ENCODE peak calls at places on chromosomes 5 and 9, in four cellular contexts. L is astrocyte of the spinal cord; Q is activated CD8-positive, alpha-beta T cell treated with anti-CD3 and anti-CD28 coated beads for 36 hours; F is glutamatergic neuron. P is an unnamed sample.

GRCh38 chr9:88092699-88093359 is 45.4 kb downstream of the SPATA31C2 start:
- DNase-seq in L (no peak), Q (no peak), F (peak; percentile 36), P (no peak)

GRCh38 chr9:30243467-30243866 is 2141.0 kb upstream of the ACO1 start:
- DNase-seq in L (no peak), Q (no peak), F (no peak), P (no peak)

GRCh38 chr9:94945191-94946144 is 219.0 kb downstream of the AOPEP start:
- DNase-seq in L (peak; percentile 86), Q (no peak), F (no peak), P (no peak)

GRCh38 chr5:176650354-176650884 is 3.1 kb downstream of the TSPAN17 start:
- DNase-seq in L (no peak), Q (no peak), F (no peak), P (no peak)

GRCh38 chr5:103475629-103476240 is 86.9 kb downstream of the NUDT12 start:
- DNase-seq in L (peak; percentile 67), Q (no peak), F (no peak), P (no peak)

GRCh38 chr9:32603914-32604852 is 31.2 kb upstream of the NDUFB6 start:
- DNase-seq in L (peak; percentile 53), Q (no peak), F (no peak), P (no peak)

GRCh38 chr5:31819926-31820516 is 181.1 kb downstream of the PDZD2 start:
- DNase-seq in L (no peak), Q (no peak), F (no peak), P (no peak)

GRCh38 chr9:72789915-72790314 is 162.9 kb downstream of the ALDH1A1 start:
- DNase-seq in L (no peak), Q (no peak), F (no peak), P (no peak)

GRCh38 chr5:167696558-167697314 is 594.7 kb upstream of the WWC1 start:
- DNase-seq in L (no peak), Q (no peak), F (no peak), P (no peak)

GRCh38 chr5:137015540-137016116 is 483.5 kb downstream of the SPOCK1 start:
- DNase-seq in L (no peak), Q (no peak), F (no peak), P (no peak)

GRCh38 chr9:128275198-128276007 is at the start of gene GOLGA2:
- DNase-seq in L (peak; percentile 42), Q (no peak), F (peak; percentile 37), P (peak; percentile 16)

GRCh38 chr5:147346006-147346561 is 111.3 kb downstream of the STK32A start:
- DNase-seq in L (no peak), Q (no peak), F (no peak), P (no peak)

GRCh38 chr5:155844541-155844940 is 482.4 kb upstream of the SGCD start:
- DNase-seq in L (no peak), Q (no peak), F (no peak), P (no peak)

GRCh38 chr5:142484821-142485387 is 160.1 kb upstream of the SPRY4 start:
- DNase-seq in L (no peak), Q (no peak), F (no peak), P (no peak)

GRCh38 chr5:97194366-97194765 is 11.3 kb upstream of the RIOK2 start:
- DNase-seq in L (no peak), Q (no peak), F (no peak), P (no peak)

GRCh38 chr5:158848634-158849033 is 251.1 kb downstream of the EBF1 start:
- DNase-seq in L (no peak), Q (no peak), F (no peak), P (no peak)

GRCh38 chr5:538801-539468 is 14.7 kb upstream of the SLC9A3 start:
- DNase-seq in L (no peak), Q (no peak), F (no peak), P (no peak)

GRCh38 chr5:20335978-20336377 is 348.0 kb upstream of the CDH18 start:
- DNase-seq in L (no peak), Q (no peak), F (no peak), P (no peak)

GRCh38 chr9:37286530-37287175 is 135.8 kb upstream of the GRHPR start:
- DNase-seq in L (no peak), Q (no peak), F (no peak), P (no peak)

GRCh38 chr5:31122998-31123950 is 70.2 kb upstream of the CDH6 start:
- DNase-seq in L (peak; percentile 86), Q (no peak), F (no peak), P (no peak)

GRCh38 chr9:134896834-134897583 is 16.4 kb downstream of the FCN2 start:
- DNase-seq in L (no peak), Q (no peak), F (no peak), P (no peak)

GRCh38 chr5:78649816-78650561 is 1.4 kb upstream of the LHFPL2 start:
- DNase-seq in L (peak; percentile 84), Q (no peak), F (no peak), P (no peak)

GRCh38 chr9:13122756-13123369 is 156.6 kb downstream of the MPDZ start:
- DNase-seq in L (no peak), Q (no peak), F (no peak), P (no peak)

GRCh38 chr9:88532320-88532719 is 2.7 kb upstream of the NXNL2 start:
- DNase-seq in L (peak; percentile 46), Q (peak; percentile 40), F (peak; percentile 73), P (peak; percentile 19)

GRCh38 chr9:114336157-114336556 is 6.5 kb downstream of the ORM2 start:
- DNase-seq in L (no peak), Q (no peak), F (no peak), P (no peak)

GRCh38 chr9:14993891-14994554 is 83.8 kb upstream of the FREM1 start:
- DNase-seq in L (no peak), Q (no peak), F (no peak), P (no peak)

GRCh38 chr5:78624011-78624541 is 24.5 kb downstream of the LHFPL2 start:
- DNase-seq in L (no peak), Q (no peak), F (no peak), P (no peak)

GRCh38 chr9:82117025-82117424 is 128.5 kb downstream of the SPATA31D1 start:
- DNase-seq in L (peak; percentile 85), Q (no peak), F (no peak), P (no peak)

GRCh38 chr9:38390851-38391250 is 1.7 kb upstream of the ALDH1B1 start:
- DNase-seq in L (no peak), Q (no peak), F (no peak), P (no peak)

GRCh38 chr9:38394419-38394818 is 1.9 kb downstream of the ALDH1B1 start:
- DNase-seq in L (no peak), Q (no peak), F (no peak), P (no peak)

GRCh38 chr9:38393128-38393809 is 767 bp downstream of the ALDH1B1 start:
- DNase-seq in L (no peak), Q (peak; percentile 19), F (no peak), P (no peak)

GRCh38 chr9:38391278-38392118 is 1.0 kb upstream of the ALDH1B1 start:
- DNase-seq in L (no peak), Q (no peak), F (no peak), P (no peak)

GRCh38 chr9:38392235-38393127 is at the start of gene ALDH1B1:
- DNase-seq in L (peak; percentile 80), Q (peak; percentile 74), F (peak; percentile 90), P (peak; percentile 80)
- TF ChIP-seq CTCF in L (peak; percentile 31), Q (no peak), F (no peak), P (peak; percentile 24)

DNA sequence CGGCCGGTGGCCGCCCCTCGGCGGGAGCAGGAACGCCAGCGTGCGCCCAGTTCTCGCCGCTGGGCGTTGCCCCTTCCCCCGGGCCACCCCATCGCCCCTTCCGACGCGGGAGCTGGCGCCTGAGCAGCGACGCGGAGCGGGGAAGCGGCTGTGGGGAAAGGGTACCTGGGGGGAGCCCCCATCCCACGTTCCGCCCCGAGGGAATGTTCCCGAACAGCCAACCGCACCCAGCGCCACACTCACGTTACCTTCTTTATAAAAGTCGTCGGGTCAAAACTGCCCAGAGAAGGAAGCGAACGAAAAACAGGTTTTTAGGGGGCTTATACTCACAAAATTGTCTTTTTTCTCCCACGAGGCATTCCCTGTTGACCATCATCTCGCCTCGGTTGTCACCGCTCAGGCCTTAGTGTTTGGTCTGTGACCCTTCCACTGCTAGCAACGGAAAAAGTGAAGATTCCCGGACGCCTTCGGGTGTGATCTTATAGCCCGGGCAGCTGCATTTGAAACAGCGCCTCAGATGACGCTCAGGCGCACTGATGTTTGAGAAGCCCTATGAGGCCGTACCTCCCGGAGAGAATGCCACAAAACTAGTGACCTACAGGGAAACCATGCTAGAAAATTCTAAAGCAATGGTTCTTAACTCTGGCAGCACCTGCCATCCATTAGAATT is 472 bp upstream of the GOLM1 start:
- DNase-seq in L (peak; percentile 52), Q (peak; percentile 46), F (peak; percentile 56), P (peak; percentile 22)
- TF ChIP-seq CTCF in L (peak; percentile 5), Q (no peak), F (peak; percentile 29), P (no peak)

GRCh38 chr9:105281926-105282325 is 37.5 kb downstream of the SLC44A1 start:
- DNase-seq in L (no peak), Q (no peak), F (no peak), P (no peak)

GRCh38 chr9:105280730-105281129 is 36.3 kb downstream of the SLC44A1 start:
- DNase-seq in L (no peak), Q (no peak), F (no peak), P (no peak)

GRCh38 chr9:105278751-105279150 is 34.3 kb downstream of the SLC44A1 start:
- DNase-seq in L (no peak), Q (no peak), F (no peak), P (no peak)

GRCh38 chr9:105282870-105283621 is 38.6 kb downstream of the SLC44A1 start:
- DNase-seq in L (no peak), Q (no peak), F (no peak), P (no peak)

DNA sequence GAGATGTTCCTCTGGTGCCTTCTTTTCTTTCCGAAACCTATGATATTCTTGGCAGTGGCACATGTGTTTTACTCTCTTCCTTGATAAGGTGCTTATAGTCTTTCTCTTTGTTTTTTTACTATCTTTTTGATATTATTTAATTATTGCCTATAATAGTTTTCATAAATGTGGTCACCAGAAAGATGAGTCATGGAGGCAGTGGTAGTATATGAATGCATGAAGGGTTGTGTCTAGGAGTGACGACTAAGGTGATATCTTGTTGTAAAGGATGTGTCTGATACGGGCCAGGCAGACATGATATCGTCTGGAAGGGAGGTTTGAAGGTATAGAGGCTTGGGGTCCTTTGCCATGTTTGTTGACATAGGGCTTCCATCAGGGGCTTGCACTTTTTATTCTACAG is 36.8 kb downstream of the SLC44A1 start:
- DNase-seq in L (no peak), Q (no peak), F (no peak), P (no peak)
- TF ChIP-seq CTCF in L (no peak), Q (no peak), F (no peak), P (no peak)

GRCh38 chr5:91245074-91245452 is 138.1 kb downstream of the ARRDC3 start:
- DNase-seq in L (no peak), Q (no peak), F (no peak), P (no peak)

GRCh38 chr5:91244380-91245073 is 138.6 kb downstream of the ARRDC3 start:
- DNase-seq in L (no peak), Q (no peak), F (no peak), P (no peak)

GRCh38 chr5:91243286-91243685 is 139.8 kb downstream of the ARRDC3 start:
- DNase-seq in L (no peak), Q (no peak), F (no peak), P (no peak)

GRCh38 chr5:91243859-91244258 is 139.3 kb downstream of the ARRDC3 start:
- DNase-seq in L (no peak), Q (no peak), F (no peak), P (no peak)

DNA sequence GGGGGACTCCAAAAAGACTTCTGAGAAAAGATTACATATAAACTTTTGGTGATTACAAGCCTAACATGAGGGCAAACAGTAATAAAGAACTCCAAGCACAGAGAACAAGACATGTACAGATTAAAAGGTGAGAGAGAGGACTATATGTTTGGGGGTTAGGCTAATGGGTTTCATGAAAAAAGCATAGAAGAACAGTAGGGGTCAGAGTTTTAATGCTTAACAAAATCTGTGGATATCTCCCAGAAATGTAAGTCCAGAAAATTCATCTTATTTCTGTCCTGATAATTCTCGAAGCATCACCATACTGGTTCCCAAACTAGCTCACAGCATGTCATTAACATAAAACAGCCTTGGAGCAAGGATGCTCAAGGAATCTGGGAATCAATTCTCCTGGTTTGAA is 137.2 kb downstream of the ARRDC3 start:
- DNase-seq in L (no peak), Q (no peak), F (no peak), P (no peak)
- TF ChIP-seq CTCF in L (peak; percentile 8), Q (no peak), F (no peak), P (no peak)

P was measured in neural crest cell.